ENCODE peak calls at places on chromosomes 5 and 9, in four cellular contexts. P is fibroblast of lung; B is CD4-positive, alpha-beta T cell; F is upper lobe of right lung. V is an unnamed sample.

GRCh38 chr5:158133369-158133768 is 274.4 kb upstream of the CLINT1 start:
- DNase-seq in P (no peak), B (no peak), F (no peak), V (no peak)

GRCh38 chr9:116628706-116629105 is 58.4 kb upstream of the TRIM32 start:
- DNase-seq in P (peak), B (no peak), F (no peak), V (no peak)

GRCh38 chr9:135592625-135593024 is 31.1 kb downstream of the PAEP start:
- DNase-seq in P (no peak), B (no peak), F (no peak), V (no peak)

GRCh38 chr5:55104966-55105701 is 2.7 kb downstream of the GZMA start:
- DNase-seq in P (no peak), B (no peak), F (no peak), V (no peak)

GRCh38 chr9:130137870-130138653 is 34.1 kb upstream of the NCS1 start:
- DNase-seq in P (peak), B (no peak), F (no peak), V (no peak)

GRCh38 chr5:145946112-145946861 is 9.9 kb downstream of the SH3RF2 start:
- DNase-seq in P (peak), B (no peak), F (no peak), V (no peak)

GRCh38 chr9:16732546-16732945 is 137.9 kb downstream of the BNC2 start:
- DNase-seq in P (no peak), B (no peak), F (no peak), V (no peak)

GRCh38 chr9:95516736-95517558 is at the start of gene PTCH1:
- DNase-seq in P (peak), B (no peak), F (peak), V (peak)

GRCh38 chr5:45060686-45061085 is 251.9 kb downstream of the MRPS30 start:
- DNase-seq in P (no peak), B (no peak), F (no peak), V (no peak)

GRCh38 chr5:5716665-5717064 is 294.2 kb downstream of the ICE1 start:
- DNase-seq in P (no peak), B (no peak), F (no peak), V (no peak)

GRCh38 chr5:133290669-133291235 is 238.9 kb downstream of the HSPA4 start:
- DNase-seq in P (no peak), B (no peak), F (no peak), V (peak)

GRCh38 chr5:148374693-148375360 is 8.9 kb upstream of the FBXO38 start:
- DNase-seq in P (peak), B (peak), F (peak), V (peak)

GRCh38 chr9:70672136-70672535 is 257.7 kb upstream of the KLF9 start:
- DNase-seq in P (no peak), B (no peak), F (no peak), V (no peak)

GRCh38 chr5:116524966-116525365 is 49.7 kb downstream of the SEMA6A start:
- DNase-seq in P (no peak), B (no peak), F (no peak), V (no peak)

GRCh38 chr5:77129386-77129785 is 42.3 kb upstream of the ZBED3 start:
- DNase-seq in P (peak), B (no peak), F (no peak), V (no peak)

GRCh38 chr9:105818903-105819302 is 124.6 kb downstream of the TMEM38B start:
- DNase-seq in P (no peak), B (no peak), F (no peak), V (no peak)

GRCh38 chr5:57307516-57307915 is 133.7 kb downstream of the GPBP1 start:
- DNase-seq in P (no peak), B (no peak), F (no peak), V (no peak)

GRCh38 chr5:17448877-17449276 is 49.2 kb upstream of the TAF11L2 start:
- DNase-seq in P (no peak), B (no peak), F (no peak), V (no peak)

GRCh38 chr9:79687131-79687447 is 115.3 kb downstream of the TLE4 start:
- DNase-seq in P (no peak), B (no peak), F (no peak), V (no peak)

DNA sequence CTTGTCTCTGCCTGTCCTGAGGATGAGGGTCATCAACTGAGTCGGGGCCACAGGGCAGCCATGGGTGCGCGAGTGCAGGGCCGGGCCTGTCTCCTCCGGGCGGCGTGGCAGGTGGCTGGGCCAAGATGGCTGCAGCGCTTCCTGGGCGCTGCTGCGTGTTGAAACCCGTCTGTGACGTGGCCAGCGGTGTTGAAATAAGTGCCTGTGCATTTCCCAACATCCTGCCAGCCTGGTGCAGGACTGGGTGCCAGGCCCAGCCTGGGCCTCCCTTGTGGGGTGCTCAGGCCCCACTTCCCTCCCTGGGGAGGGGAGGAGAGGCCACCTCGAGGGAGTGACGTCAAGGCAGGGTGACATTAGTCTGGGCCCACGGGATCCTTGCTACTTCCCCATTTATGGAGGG is 45.5 kb downstream of the RXRA start:
- DNase-seq in P (no peak), B (no peak), F (peak), V (no peak)
- H3K27ac ChIP-seq in P (no peak), B (no peak), F (peak), V (peak)

DNA sequence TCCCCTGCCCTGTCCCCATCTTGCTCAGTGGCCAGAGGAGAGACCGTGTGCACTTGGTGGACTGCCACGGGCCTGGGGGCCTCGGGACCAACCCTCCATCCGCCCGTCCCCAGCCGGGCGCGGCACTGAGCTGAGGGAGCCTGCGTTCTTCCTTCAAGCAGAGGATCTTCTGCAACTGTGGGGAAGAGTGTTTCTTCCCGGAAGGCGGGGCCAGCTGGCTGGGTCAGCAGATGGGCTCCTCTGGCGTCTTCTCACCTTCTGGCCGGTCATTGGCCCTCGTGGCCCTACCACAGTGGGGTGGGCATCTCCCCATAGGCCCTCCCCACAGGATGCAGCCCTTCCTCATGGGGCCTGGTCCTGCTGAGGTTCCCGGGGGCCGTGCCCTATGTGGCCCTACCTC is 17.4 kb downstream of the RXRA start:
- DNase-seq in P (no peak), B (no peak), F (no peak), V (no peak)
- H3K27ac ChIP-seq in P (no peak), B (no peak), F (peak), V (peak)

DNA sequence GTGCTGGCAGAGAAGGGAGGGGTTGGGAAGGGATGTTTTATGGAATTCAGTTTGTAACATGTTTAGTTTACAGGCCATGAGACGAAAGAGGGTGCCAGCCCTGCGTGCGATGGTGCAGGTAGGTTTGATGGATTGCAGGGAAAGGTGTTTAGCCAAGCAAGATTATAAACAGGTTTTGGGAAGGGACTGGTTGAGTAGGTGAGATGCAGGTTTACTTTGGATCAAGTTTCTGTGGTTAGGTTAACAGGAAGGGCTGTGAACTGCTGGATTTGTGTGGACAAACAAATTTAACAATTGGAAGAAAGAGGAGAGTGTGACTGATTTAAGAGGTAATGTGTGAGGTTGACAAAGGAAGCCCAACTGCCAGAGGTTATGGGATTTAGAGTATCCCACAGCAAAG is 32.6 kb upstream of the GPX3 start:
- DNase-seq in P (no peak), B (no peak), F (no peak), V (no peak)
- H3K27ac ChIP-seq in P (no peak), B (no peak), F (no peak), V (no peak)

GRCh38 chr5:143031781-143032724 is 261.9 kb downstream of the ARHGAP26 start:
- DNase-seq in P (no peak), B (no peak), F (no peak), V (no peak)

GRCh38 chr5:143037708-143038107 is 267.5 kb downstream of the ARHGAP26 start:
- DNase-seq in P (no peak), B (no peak), F (no peak), V (no peak)

GRCh38 chr5:143033535-143034260 is 263.5 kb downstream of the ARHGAP26 start:
- DNase-seq in P (peak), B (no peak), F (no peak), V (no peak)

GRCh38 chr5:143037071-143037470 is 266.9 kb downstream of the ARHGAP26 start:
- DNase-seq in P (no peak), B (no peak), F (no peak), V (no peak)

GRCh38 chr5:143036146-143036927 is 266.2 kb downstream of the ARHGAP26 start:
- DNase-seq in P (no peak), B (no peak), F (no peak), V (no peak)
- H3K27ac ChIP-seq in P (no peak), B (no peak), F (no peak), V (no peak)

GRCh38 chr5:134603059-134603458 is 29.6 kb downstream of the SAR1B start:
- DNase-seq in P (peak), B (no peak), F (no peak), V (no peak)
- H3K27ac ChIP-seq in P (no peak), B (no peak), F (no peak), V (no peak)

DNA sequence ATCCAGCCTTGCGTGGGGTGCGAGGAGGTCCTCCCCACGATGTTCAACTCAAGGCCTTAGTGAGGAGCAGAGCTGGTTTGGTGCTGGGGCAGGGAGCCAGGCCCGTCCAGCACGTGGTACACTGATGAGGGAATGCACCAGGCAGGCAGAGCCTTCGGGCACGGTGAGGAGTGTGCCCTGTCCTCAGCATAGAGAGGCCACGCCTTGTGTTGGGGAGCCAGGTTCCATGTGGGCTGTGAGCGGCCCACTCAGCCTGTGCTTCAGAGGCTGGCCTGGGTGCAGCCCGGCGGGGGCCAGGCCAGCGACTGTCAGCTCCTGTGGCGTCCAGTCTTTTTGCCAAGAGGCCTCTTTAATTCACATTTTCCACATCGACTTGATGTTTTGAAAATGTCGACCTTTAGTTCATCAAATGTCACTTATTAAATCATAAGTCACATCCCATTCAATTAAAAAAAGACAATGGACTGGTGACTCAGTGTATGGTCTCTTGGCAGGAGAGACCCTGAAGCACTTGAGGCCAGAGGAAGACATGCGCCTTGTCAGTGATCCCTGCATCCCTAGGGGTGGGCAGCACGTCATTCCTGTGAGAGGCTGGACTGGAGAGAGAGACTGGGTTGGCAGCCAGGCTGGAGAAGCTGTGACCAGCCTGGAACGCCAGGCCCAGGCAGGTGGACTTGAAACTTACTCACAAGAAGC is 21.7 kb downstream of the ERGIC1 start:
- DNase-seq in P (no peak), B (no peak), F (peak), V (no peak)
- H3K27ac ChIP-seq in P (peak), B (no peak), F (peak), V (no peak)

GRCh38 chr5:181171782-181172181 is 24.4 kb downstream of the OR2V2 start:
- DNase-seq in P (no peak), B (no peak), F (no peak), V (no peak)

GRCh38 chr5:181173420-181174342 is 26.3 kb downstream of the OR2V2 start:
- DNase-seq in P (no peak), B (no peak), F (no peak), V (no peak)

GRCh38 chr5:181170237-181170830 is 22.9 kb downstream of the OR2V2 start:
- DNase-seq in P (no peak), B (no peak), F (no peak), V (no peak)

GRCh38 chr5:181170996-181171395 is 23.6 kb downstream of the OR2V2 start:
- DNase-seq in P (no peak), B (no peak), F (no peak), V (no peak)

GRCh38 chr5:181173027-181173419 is 25.6 kb downstream of the OR2V2 start:
- DNase-seq in P (no peak), B (no peak), F (no peak), V (no peak)
- H3K27ac ChIP-seq in P (no peak), B (no peak), F (no peak), V (no peak)

GRCh38 chr9:108687360-108687981 is 168.3 kb downstream of the ACTL7B start:
- DNase-seq in P (peak), B (no peak), F (no peak), V (peak)

GRCh38 chr9:108688051-108688450 is 167.7 kb downstream of the ACTL7B start:
- DNase-seq in P (no peak), B (no peak), F (no peak), V (no peak)

GRCh38 chr9:108694191-108694590 is 161.6 kb downstream of the ACTL7B start:
- DNase-seq in P (no peak), B (no peak), F (no peak), V (no peak)

GRCh38 chr9:108696156-108696555 is 159.6 kb downstream of the ACTL7B start:
- DNase-seq in P (no peak), B (no peak), F (no peak), V (no peak)

DNA sequence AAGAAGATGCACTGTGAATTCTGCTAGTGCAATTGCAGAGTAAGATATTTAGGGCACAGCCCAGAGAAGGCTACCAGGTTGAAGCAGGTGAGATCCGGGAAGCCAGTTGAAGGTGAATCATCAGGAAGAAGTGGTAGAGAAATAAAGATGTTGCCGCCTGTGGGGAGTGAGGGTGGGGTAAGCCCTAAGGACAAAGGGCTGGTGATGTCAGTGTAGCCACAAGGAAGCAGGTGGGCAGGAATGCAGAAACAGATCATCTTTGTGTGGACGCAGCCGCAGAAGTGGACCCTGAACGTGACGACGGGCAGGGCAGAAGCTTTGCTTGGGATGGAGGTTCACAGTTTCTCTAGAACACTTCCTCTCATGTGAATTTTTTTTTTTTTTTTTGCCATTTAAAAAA is 164.2 kb downstream of the ACTL7B start:
- DNase-seq in P (no peak), B (no peak), F (no peak), V (no peak)
- H3K27ac ChIP-seq in P (no peak), B (no peak), F (no peak), V (no peak)

V was measured in caudate nucleus.